ENCODE peak calls at places on chromosomes 11 and 22, in four cellular contexts. M is stimulated activated CD4-positive, alpha-beta T cell treated with anti-CD3 and anti-CD28 coated beads, TNF-alpha, amount 100 ng/mL, for 48 hours; R is kidney tubule cell; G is activated CD4-positive, alpha-beta T cell treated with anti-CD3 and anti-CD28 coated beads, Interleukin-2, amount 50 U/mL, for 24 hours. Y is an unnamed sample.

GRCh38 chr11:3840289-3840869 is 380 bp downstream of the RHOG start:
- DNase-seq in M (no peak), R (no peak), G (peak; percentile 51), Y (peak; percentile 58)

GRCh38 chr11:45664376-45665205 is 831 bp downstream of the CHST1 start:
- DNase-seq in M (no peak), R (no peak), G (no peak), Y (no peak)

GRCh38 chr11:86068138-86068861 is 584 bp downstream of the PICALM start:
- DNase-seq in M (peak; percentile 35), R (peak; percentile 53), G (peak; percentile 9), Y (peak; percentile 46)

GRCh38 chr22:21961886-21962654 is 9.4 kb upstream of the PPM1F start:
- DNase-seq in M (no peak), R (peak; percentile 77), G (no peak), Y (no peak)

GRCh38 chr22:43007519-43008102 is 7.3 kb downstream of the PACSIN2 start:
- DNase-seq in M (no peak), R (peak; percentile 67), G (no peak), Y (peak; percentile 14)

GRCh38 chr11:8222820-8223512 is 40.7 kb downstream of the LMO1 start:
- DNase-seq in M (no peak), R (no peak), G (no peak), Y (peak; percentile 14)

GRCh38 chr11:93278976-93279375 is 51.6 kb upstream of the DEUP1 start:
- DNase-seq in M (no peak), R (no peak), G (no peak), Y (no peak)

GRCh38 chr11:120130991-120131760 is 6.7 kb downstream of the TRIM29 start:
- DNase-seq in M (no peak), R (no peak), G (no peak), Y (no peak)

GRCh38 chr11:88553204-88553603 is 215.7 kb upstream of the CTSC start:
- DNase-seq in M (no peak), R (peak; percentile 31), G (no peak), Y (no peak)

GRCh38 chr22:24125942-24126341 is 55.3 kb upstream of the SUSD2 start:
- DNase-seq in M (no peak), R (no peak), G (no peak), Y (no peak)

GRCh38 chr11:58949184-58949583 is 9.9 kb downstream of the GLYATL1 start:
- DNase-seq in M (no peak), R (no peak), G (no peak), Y (no peak)

GRCh38 chr11:124918950-124919349 is at the start of gene HEPN1:
- DNase-seq in M (no peak), R (no peak), G (no peak), Y (no peak)

GRCh38 chr11:101880208-101880607 is 34.6 kb upstream of the CEP126 start:
- DNase-seq in M (no peak), R (peak; percentile 71), G (no peak), Y (no peak)

GRCh38 chr11:43955381-43956118 is 13.1 kb downstream of the C11orf96 start:
- DNase-seq in M (no peak), R (no peak), G (no peak), Y (no peak)

GRCh38 chr11:93740031-93740801 is 1.1 kb downstream of the TAF1D start:
- DNase-seq in M (peak; percentile 41), R (peak; percentile 80), G (peak; percentile 27), Y (peak; percentile 64)

GRCh38 chr22:22079404-22080148 is 97.0 kb upstream of the TOP3B start:
- DNase-seq in M (no peak), R (no peak), G (no peak), Y (no peak)

GRCh38 chr11:65476632-65477270 is 22.1 kb upstream of the MALAT1 start:
- DNase-seq in M (no peak), R (peak; percentile 30), G (no peak), Y (no peak)